ENCODE peak calls at places on chromosome 17, in four cellular contexts. One of them, this sample, is unnamed.

GRCh38 chr17:34081269-34081668 is 173.8 kb upstream of the CCL2 start:
- DNase-seq in SK-N-SH: no peak
- DNase-seq in esophagus muscularis mucosa: peak; percentile 3
- DNase-seq in dorsolateral prefrontal cortex: no peak
- DNase-seq in this sample: no peak

GRCh38 chr17:77439382-77440013 is 298.7 kb downstream of the SEC14L1 start:
- DNase-seq in SK-N-SH: no peak
- DNase-seq in esophagus muscularis mucosa: no peak
- DNase-seq in dorsolateral prefrontal cortex: no peak
- DNase-seq in this sample: no peak

GRCh38 chr17:18141210-18141803 is 32.8 kb downstream of the MYO15A start:
- DNase-seq in SK-N-SH: peak; percentile 72
- DNase-seq in esophagus muscularis mucosa: no peak
- DNase-seq in dorsolateral prefrontal cortex: no peak
- DNase-seq in this sample: no peak

GRCh38 chr17:15177343-15177742 is 87.8 kb downstream of the PMP22 start:
- DNase-seq in SK-N-SH: no peak
- DNase-seq in esophagus muscularis mucosa: peak; percentile 64
- DNase-seq in dorsolateral prefrontal cortex: no peak
- DNase-seq in this sample: no peak

GRCh38 chr17:12664894-12665262 is 812 bp upstream of the MYOCD start:
- DNase-seq in SK-N-SH: no peak
- DNase-seq in esophagus muscularis mucosa: no peak
- DNase-seq in dorsolateral prefrontal cortex: no peak
- DNase-seq in this sample: no peak

GRCh38 chr17:44132275-44132821 is 8.9 kb upstream of the HDAC5 start:
- DNase-seq in SK-N-SH: no peak
- DNase-seq in esophagus muscularis mucosa: no peak
- DNase-seq in dorsolateral prefrontal cortex: no peak
- DNase-seq in this sample: no peak

GRCh38 chr17:64507418-64507766 is 615 bp downstream of the CEP95 start:
- DNase-seq in SK-N-SH: peak; percentile 62
- DNase-seq in esophagus muscularis mucosa: no peak
- DNase-seq in dorsolateral prefrontal cortex: no peak
- DNase-seq in this sample: no peak

GRCh38 chr17:41895617-41896016 is 23.1 kb downstream of the ACLY start:
- DNase-seq in SK-N-SH: peak; percentile 55
- DNase-seq in esophagus muscularis mucosa: no peak
- DNase-seq in dorsolateral prefrontal cortex: no peak
- DNase-seq in this sample: no peak

GRCh38 chr17:45784583-45785372 is 658 bp downstream of the CRHR1 start:
- DNase-seq in SK-N-SH: peak; percentile 90
- DNase-seq in esophagus muscularis mucosa: no peak
- DNase-seq in dorsolateral prefrontal cortex: peak; percentile 37
- DNase-seq in this sample: no peak

GRCh38 chr17:63444457-63444856 is 1.6 kb downstream of the CYB561 start:
- DNase-seq in SK-N-SH: no peak
- DNase-seq in esophagus muscularis mucosa: no peak
- DNase-seq in dorsolateral prefrontal cortex: no peak
- DNase-seq in this sample: no peak

GRCh38 chr17:45406107-45406506 is 26.6 kb downstream of the ARHGAP27 start:
- DNase-seq in SK-N-SH: no peak
- DNase-seq in esophagus muscularis mucosa: no peak
- DNase-seq in dorsolateral prefrontal cortex: no peak
- DNase-seq in this sample: no peak

GRCh38 chr17:77846531-77847085 is 111.9 kb upstream of the TNRC6C start:
- DNase-seq in SK-N-SH: no peak
- DNase-seq in esophagus muscularis mucosa: no peak
- DNase-seq in dorsolateral prefrontal cortex: no peak
- DNase-seq in this sample: no peak

GRCh38 chr17:30363715-30364202 is 15.0 kb upstream of the CPD start:
- DNase-seq in SK-N-SH: no peak
- DNase-seq in esophagus muscularis mucosa: no peak
- DNase-seq in dorsolateral prefrontal cortex: peak; percentile 49
- DNase-seq in this sample: peak; percentile 96

GRCh38 chr17:28686296-28686695 is 24.3 kb downstream of the SUPT6H start:
- DNase-seq in SK-N-SH: no peak
- DNase-seq in esophagus muscularis mucosa: no peak
- DNase-seq in dorsolateral prefrontal cortex: no peak
- DNase-seq in this sample: no peak

GRCh38 chr17:13320046-13320785 is 281.5 kb downstream of the HS3ST3A1 start:
- DNase-seq in SK-N-SH: no peak
- DNase-seq in esophagus muscularis mucosa: no peak
- DNase-seq in dorsolateral prefrontal cortex: no peak
- DNase-seq in this sample: no peak

GRCh38 chr17:30556374-30557332 is 79.4 kb downstream of the GOSR1 start:
- DNase-seq in SK-N-SH: no peak
- DNase-seq in esophagus muscularis mucosa: no peak
- DNase-seq in dorsolateral prefrontal cortex: no peak
- DNase-seq in this sample: no peak

GRCh38 chr17:32504166-32504990 is 17.6 kb downstream of the CDK5R1 start:
- DNase-seq in SK-N-SH: no peak
- DNase-seq in esophagus muscularis mucosa: no peak
- DNase-seq in dorsolateral prefrontal cortex: no peak
- DNase-seq in this sample: no peak

GRCh38 chr17:57622327-57622885 is 122.7 kb downstream of the CCDC182 start:
- DNase-seq in SK-N-SH: no peak
- DNase-seq in esophagus muscularis mucosa: no peak
- DNase-seq in dorsolateral prefrontal cortex: no peak
- DNase-seq in this sample: no peak

GRCh38 chr17:50619489-50619888 is 15.2 kb upstream of the ABCC3 start:
- DNase-seq in SK-N-SH: no peak
- DNase-seq in esophagus muscularis mucosa: no peak
- DNase-seq in dorsolateral prefrontal cortex: no peak
- DNase-seq in this sample: no peak

GRCh38 chr17:36592711-36593321 is 1.1 kb downstream of the DHRS11 start:
- DNase-seq in SK-N-SH: no peak
- DNase-seq in esophagus muscularis mucosa: peak; percentile 60
- DNase-seq in dorsolateral prefrontal cortex: no peak
- DNase-seq in this sample: no peak

GRCh38 chr17:35942588-35943186 is 826 bp downstream of the LYZL6 start:
- DNase-seq in SK-N-SH: no peak
- DNase-seq in esophagus muscularis mucosa: no peak
- DNase-seq in dorsolateral prefrontal cortex: no peak
- DNase-seq in this sample: no peak

GRCh38 chr17:75008373-75008772 is 4.1 kb upstream of the MRPL58 start:
- DNase-seq in SK-N-SH: no peak
- DNase-seq in esophagus muscularis mucosa: no peak
- DNase-seq in dorsolateral prefrontal cortex: no peak
- DNase-seq in this sample: no peak

GRCh38 chr17:73187203-73187769 is 5.6 kb upstream of the COG1 start:
- DNase-seq in SK-N-SH: no peak
- DNase-seq in esophagus muscularis mucosa: no peak
- DNase-seq in dorsolateral prefrontal cortex: no peak
- DNase-seq in this sample: no peak

GRCh38 chr17:29021251-29021650 is 15.4 kb upstream of the SEZ6 start:
- DNase-seq in SK-N-SH: no peak
- DNase-seq in esophagus muscularis mucosa: no peak
- DNase-seq in dorsolateral prefrontal cortex: no peak
- DNase-seq in this sample: no peak

GRCh38 chr17:43702636-43703035 is 40.9 kb upstream of the MEOX1 start:
- DNase-seq in SK-N-SH: peak; percentile 63
- DNase-seq in esophagus muscularis mucosa: no peak
- DNase-seq in dorsolateral prefrontal cortex: no peak
- DNase-seq in this sample: no peak

GRCh38 chr17:62653831-62654829 is 26.7 kb downstream of the MRC2 start:
- DNase-seq in SK-N-SH: peak; percentile 88
- DNase-seq in esophagus muscularis mucosa: no peak
- DNase-seq in dorsolateral prefrontal cortex: no peak
- DNase-seq in this sample: no peak

GRCh38 chr17:7842950-7843535 is 9.0 kb downstream of the KDM6B start:
- DNase-seq in SK-N-SH: no peak
- DNase-seq in esophagus muscularis mucosa: peak; percentile 94
- DNase-seq in dorsolateral prefrontal cortex: no peak
- DNase-seq in this sample: peak; percentile 71

GRCh38 chr17:59387351-59388069 is 56.1 kb downstream of the YPEL2 start:
- DNase-seq in SK-N-SH: peak; percentile 82
- DNase-seq in esophagus muscularis mucosa: no peak
- DNase-seq in dorsolateral prefrontal cortex: no peak
- DNase-seq in this sample: no peak

GRCh38 chr17:34386343-34386924 is 23.4 kb upstream of the CCL1 start:
- DNase-seq in SK-N-SH: no peak
- DNase-seq in esophagus muscularis mucosa: no peak
- DNase-seq in dorsolateral prefrontal cortex: no peak
- DNase-seq in this sample: no peak

GRCh38 chr17:60534613-60535157 is 8.6 kb upstream of the APPBP2 start:
- DNase-seq in SK-N-SH: no peak
- DNase-seq in esophagus muscularis mucosa: peak; percentile 53
- DNase-seq in dorsolateral prefrontal cortex: no peak
- DNase-seq in this sample: peak; percentile 41

GRCh38 chr17:44992242-44992939 is 24.3 kb upstream of the C1QL1 start:
- DNase-seq in SK-N-SH: no peak
- DNase-seq in esophagus muscularis mucosa: no peak
- DNase-seq in dorsolateral prefrontal cortex: no peak
- DNase-seq in this sample: no peak

GRCh38 chr17:44314869-44315661 is 6.7 kb downstream of the RUNDC3A start:
- DNase-seq in SK-N-SH: peak; percentile 25
- DNase-seq in esophagus muscularis mucosa: no peak
- DNase-seq in dorsolateral prefrontal cortex: peak; percentile 65
- DNase-seq in this sample: no peak

GRCh38 chr17:59331929-59332889 is 754 bp downstream of the YPEL2 start:
- DNase-seq in SK-N-SH: peak; percentile 78
- DNase-seq in esophagus muscularis mucosa: no peak
- DNase-seq in dorsolateral prefrontal cortex: no peak
- DNase-seq in this sample: no peak

GRCh38 chr17:46771601-46772012 is 46.9 kb downstream of the WNT3 start:
- DNase-seq in SK-N-SH: peak; percentile 92
- DNase-seq in esophagus muscularis mucosa: no peak
- DNase-seq in dorsolateral prefrontal cortex: no peak
- DNase-seq in this sample: no peak

GRCh38 chr17:7440823-7441174 is 1.5 kb downstream of the FGF11 start:
- DNase-seq in SK-N-SH: peak; percentile 72
- DNase-seq in esophagus muscularis mucosa: no peak
- DNase-seq in dorsolateral prefrontal cortex: no peak
- DNase-seq in this sample: no peak

GRCh38 chr17:14515015-14515414 is 214.1 kb downstream of the HS3ST3B1 start:
- DNase-seq in SK-N-SH: no peak
- DNase-seq in esophagus muscularis mucosa: no peak
- DNase-seq in dorsolateral prefrontal cortex: no peak
- DNase-seq in this sample: no peak

GRCh38 chr17:77125432-77125901 is 15.3 kb upstream of the SEC14L1 start:
- DNase-seq in SK-N-SH: no peak
- DNase-seq in esophagus muscularis mucosa: no peak
- DNase-seq in dorsolateral prefrontal cortex: no peak
- DNase-seq in this sample: peak; percentile 93

GRCh38 chr17:77120866-77121265 is 19.9 kb upstream of the SEC14L1 start:
- DNase-seq in SK-N-SH: no peak
- DNase-seq in esophagus muscularis mucosa: no peak
- DNase-seq in dorsolateral prefrontal cortex: peak; percentile 78
- DNase-seq in this sample: no peak

GRCh38 chr17:64081802-64082799 is 47.8 kb downstream of the ERN1 start:
- DNase-seq in SK-N-SH: peak; percentile 76
- DNase-seq in esophagus muscularis mucosa: no peak
- DNase-seq in dorsolateral prefrontal cortex: no peak
- DNase-seq in this sample: peak; percentile 66

DNA sequence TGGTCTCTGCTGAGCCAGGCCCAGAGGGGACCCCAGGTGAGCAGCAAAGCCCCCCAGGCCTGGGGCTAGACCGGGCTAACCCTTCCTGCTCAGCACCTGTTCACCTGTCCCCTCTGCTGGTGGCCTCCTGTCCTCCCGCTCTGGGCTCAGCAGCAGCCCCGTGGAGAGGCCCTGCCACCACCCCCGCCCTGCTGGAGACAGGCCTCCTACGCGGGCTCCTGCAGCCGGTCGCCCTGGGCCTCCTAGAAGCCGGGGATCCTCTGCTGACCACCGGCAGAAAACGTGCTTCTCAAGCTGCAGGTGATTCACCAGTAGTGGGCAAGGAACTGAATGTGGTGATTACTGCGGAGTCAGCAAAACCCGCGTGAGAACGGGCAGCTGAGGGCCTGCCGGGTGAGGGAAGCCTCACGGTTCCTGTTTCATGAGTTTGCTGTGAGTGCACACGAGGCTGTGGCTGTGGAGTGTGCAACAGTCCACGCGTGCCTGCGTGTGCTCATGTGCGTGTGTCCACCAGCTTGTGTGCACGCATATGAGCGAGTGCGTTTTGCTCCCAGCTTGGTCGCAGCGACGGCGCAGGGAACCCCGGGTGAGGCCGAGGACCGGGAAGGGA is 792 bp downstream of the SECTM1 start:
- DNase-seq in SK-N-SH: peak; percentile 78
- DNase-seq in esophagus muscularis mucosa: no peak
- DNase-seq in dorsolateral prefrontal cortex: no peak
- DNase-seq in this sample: peak; percentile 48
- TF ChIP-seq CTCF in SK-N-SH: no peak
- TF ChIP-seq CTCF in esophagus muscularis mucosa: no peak
- TF ChIP-seq CTCF in dorsolateral prefrontal cortex: no peak
- TF ChIP-seq CTCF in this sample: no peak

GRCh38 chr17:2841606-2842005 is 45.4 kb downstream of the RAP1GAP2 start:
- DNase-seq in SK-N-SH: no peak
- DNase-seq in esophagus muscularis mucosa: no peak
- DNase-seq in dorsolateral prefrontal cortex: no peak
- DNase-seq in this sample: no peak

GRCh38 chr17:2842464-2842863 is 46.2 kb downstream of the RAP1GAP2 start:
- DNase-seq in SK-N-SH: no peak
- DNase-seq in esophagus muscularis mucosa: no peak
- DNase-seq in dorsolateral prefrontal cortex: no peak
- DNase-seq in this sample: no peak

GRCh38 chr17:2835791-2836190 is 39.6 kb downstream of the RAP1GAP2 start:
- DNase-seq in SK-N-SH: no peak
- DNase-seq in esophagus muscularis mucosa: no peak
- DNase-seq in dorsolateral prefrontal cortex: no peak
- DNase-seq in this sample: no peak

GRCh38 chr17:2837147-2837561 is 40.9 kb downstream of the RAP1GAP2 start:
- DNase-seq in SK-N-SH: no peak
- DNase-seq in esophagus muscularis mucosa: no peak
- DNase-seq in dorsolateral prefrontal cortex: no peak
- DNase-seq in this sample: no peak
- H3K4me3 ChIP-seq in SK-N-SH: no peak overlapping the region
- H3K4me3 ChIP-seq in esophagus muscularis mucosa: no peak overlapping the region
- H3K4me3 ChIP-seq in dorsolateral prefrontal cortex: no peak overlapping the region
- H3K4me3 ChIP-seq in this sample: no peak overlapping the region

GRCh38 chr17:66477615-66478283 is 175.3 kb downstream of the PRKCA start:
- DNase-seq in SK-N-SH: no peak
- DNase-seq in esophagus muscularis mucosa: no peak
- DNase-seq in dorsolateral prefrontal cortex: no peak
- DNase-seq in this sample: no peak
- TF ChIP-seq CTCF in SK-N-SH: no peak
- TF ChIP-seq CTCF in esophagus muscularis mucosa: no peak
- TF ChIP-seq CTCF in dorsolateral prefrontal cortex: no peak
- TF ChIP-seq CTCF in this sample: no peak

GRCh38 chr17:3448059-3448630 is 14.5 kb upstream of the OR1E2 start:
- DNase-seq in SK-N-SH: no peak
- DNase-seq in esophagus muscularis mucosa: no peak
- DNase-seq in dorsolateral prefrontal cortex: no peak
- DNase-seq in this sample: no peak

GRCh38 chr17:3447625-3448024 is 14.0 kb upstream of the OR1E2 start:
- DNase-seq in SK-N-SH: no peak
- DNase-seq in esophagus muscularis mucosa: no peak
- DNase-seq in dorsolateral prefrontal cortex: no peak
- DNase-seq in this sample: no peak
- H3K4me3 ChIP-seq in SK-N-SH: no peak overlapping the region
- H3K4me3 ChIP-seq in esophagus muscularis mucosa: no peak overlapping the region
- H3K4me3 ChIP-seq in dorsolateral prefrontal cortex: no peak overlapping the region
- H3K4me3 ChIP-seq in this sample: no peak overlapping the region

GRCh38 chr17:48023408-48024148 is 14.0 kb downstream of the COPZ2 start:
- DNase-seq in SK-N-SH: peak; percentile 94
- DNase-seq in esophagus muscularis mucosa: no peak
- DNase-seq in dorsolateral prefrontal cortex: peak; percentile 88
- DNase-seq in this sample: no peak
- TF ChIP-seq CTCF in SK-N-SH: peak; percentile 48
- TF ChIP-seq CTCF in esophagus muscularis mucosa: no peak
- TF ChIP-seq CTCF in dorsolateral prefrontal cortex: peak; percentile 15
- TF ChIP-seq CTCF in this sample: peak; percentile 10